ENCODE peak calls at places on chromosomes 13 and 19, in four cellular contexts. C, J, O and K are unnamed samples.

GRCh38 chr19:3370214-3370720 is 3.9 kb downstream of the NFIC start:
- DNase-seq in C (no peak), J (no peak), O (no peak), K (no peak)

GRCh38 chr13:62829476-62829875 is 1413.8 kb upstream of the PCDH20 start:
- DNase-seq in C (peak), J (no peak), O (no peak), K (no peak)

GRCh38 chr13:114148521-114148855 is 16.1 kb upstream of the RASA3 start:
- DNase-seq in C (no peak), J (no peak), O (no peak), K (no peak)

GRCh38 chr13:98129059-98129741 is 13.7 kb upstream of the FARP1 start:
- DNase-seq in C (no peak), J (no peak), O (no peak), K (peak)

GRCh38 chr19:3983936-3984583 is 1.2 kb downstream of the EEF2 start:
- DNase-seq in C (no peak), J (no peak), O (no peak), K (peak)

GRCh38 chr19:52351512-52351911 is 15.5 kb downstream of the ZNF610 start:
- DNase-seq in C (no peak), J (no peak), O (no peak), K (no peak)

GRCh38 chr13:94813920-94814500 is 101.7 kb upstream of the SOX21 start:
- DNase-seq in C (no peak), J (no peak), O (no peak), K (no peak)

GRCh38 chr19:48668332-48668731 is 4.5 kb downstream of the NTN5 start:
- DNase-seq in C (no peak), J (no peak), O (no peak), K (no peak)

GRCh38 chr13:111395511-111396393 is 75.3 kb downstream of the TEX29 start:
- DNase-seq in C (no peak), J (peak), O (no peak), K (no peak)

GRCh38 chr13:98751397-98752110 is 918 bp downstream of the SLC15A1 start:
- DNase-seq in C (no peak), J (no peak), O (no peak), K (peak)

GRCh38 chr19:3480383-3481091 is at the start of gene SMIM24:
- DNase-seq in C (no peak), J (no peak), O (no peak), K (no peak)

GRCh38 chr13:60351326-60351725 is 45.7 kb upstream of the TDRD3 start:
- DNase-seq in C (peak), J (no peak), O (peak), K (peak)

GRCh38 chr19:30666301-30666803 is 294.2 kb downstream of the ZNF536 start:
- DNase-seq in C (no peak), J (peak), O (no peak), K (peak)

GRCh38 chr19:48250290-48251025 is 5.3 kb downstream of the CARD8 start:
- DNase-seq in C (no peak), J (no peak), O (no peak), K (no peak)

GRCh38 chr13:73058741-73059459 is at the start of gene KLF5:
- DNase-seq in C (peak), J (peak), O (peak), K (peak)

GRCh38 chr13:94431987-94432386 is 47.5 kb downstream of the DCT start:
- DNase-seq in C (no peak), J (no peak), O (no peak), K (no peak)

GRCh38 chr13:46168341-46168740 is 13.6 kb downstream of the LCP1 start:
- DNase-seq in C (no peak), J (peak), O (no peak), K (no peak)

GRCh38 chr13:67390462-67391093 is 160.4 kb upstream of the PCDH9 start:
- DNase-seq in C (peak), J (no peak), O (no peak), K (no peak)

GRCh38 chr13:60511637-60512036 is 114.6 kb downstream of the TDRD3 start:
- DNase-seq in C (no peak), J (no peak), O (no peak), K (no peak)

GRCh38 chr13:40640845-40641458 is 25.5 kb downstream of the FOXO1 start:
- DNase-seq in C (no peak), J (no peak), O (no peak), K (no peak)

GRCh38 chr13:96781141-96781540 is 213.1 kb downstream of the OXGR1 start:
- DNase-seq in C (no peak), J (peak), O (no peak), K (no peak)

GRCh38 chr13:23378009-23378632 is 55.4 kb downstream of the SACS start:
- DNase-seq in C (peak), J (peak), O (peak), K (peak)

GRCh38 chr13:110965755-110966134 is 50.9 kb upstream of the ANKRD10 start:
- DNase-seq in C (no peak), J (no peak), O (no peak), K (no peak)

GRCh38 chr13:77828815-77829214 is 89.8 kb downstream of the EDNRB start:
- DNase-seq in C (no peak), J (no peak), O (no peak), K (no peak)

GRCh38 chr19:1861599-1862031 is 1.8 kb downstream of the KLF16 start:
- DNase-seq in C (no peak), J (no peak), O (no peak), K (no peak)

GRCh38 chr19:1860821-1861598 is 2.4 kb downstream of the KLF16 start:
- DNase-seq in C (no peak), J (no peak), O (no peak), K (no peak)

GRCh38 chr19:1859319-1859718 is 4.1 kb downstream of the KLF16 start:
- DNase-seq in C (no peak), J (no peak), O (no peak), K (no peak)

GRCh38 chr19:1858412-1859081 is 4.8 kb downstream of the KLF16 start:
- DNase-seq in C (no peak), J (no peak), O (no peak), K (no peak)

DNA sequence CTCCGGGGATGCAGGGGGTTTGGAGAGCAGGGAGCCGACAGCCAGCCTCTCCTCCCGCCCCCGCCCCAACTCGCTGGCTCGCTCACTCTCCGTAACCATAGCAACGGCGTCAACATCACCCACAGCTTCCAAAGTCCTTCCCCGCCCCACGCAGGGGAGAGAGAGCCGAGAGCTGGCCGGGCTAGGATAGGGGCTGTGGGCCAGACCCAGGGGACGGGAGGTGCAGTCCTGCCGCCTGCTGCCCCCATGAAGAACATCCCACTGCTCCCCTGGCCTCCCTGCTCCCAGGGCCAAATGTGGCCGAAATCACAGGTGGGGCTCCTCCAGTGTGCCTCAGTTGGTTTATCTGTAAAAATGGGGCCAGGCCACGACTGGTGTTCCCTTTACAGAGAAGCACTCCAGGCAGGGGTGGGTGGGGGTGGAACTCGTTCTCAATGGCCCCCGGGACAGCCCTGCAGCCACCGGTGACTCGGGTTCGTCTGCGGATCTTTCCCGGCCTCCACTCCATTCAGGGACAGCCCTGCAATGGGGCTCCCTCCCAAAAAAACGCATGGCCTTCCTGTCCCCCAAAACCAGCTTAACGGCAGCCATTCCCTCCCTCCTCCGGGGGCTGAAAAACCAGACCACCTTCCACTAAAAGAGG is 3.1 kb downstream of the KLF16 start:
- DNase-seq in C (peak), J (no peak), O (no peak), K (peak)
- H3K4me3 ChIP-seq in C (peak), J (no peak), O (peak), K (peak)

GRCh38 chr19:7386308-7386707 is 37.6 kb downstream of the ARHGEF18 start:
- DNase-seq in C (no peak), J (no peak), O (no peak), K (no peak)
- TF ChIP-seq CTCF in C (no peak), J (no peak), O (no peak), K (no peak)

GRCh38 chr19:5594521-5594950 is 26.8 kb upstream of the TINCR start:
- DNase-seq in C (no peak), J (no peak), O (no peak), K (no peak)

GRCh38 chr19:5593245-5593962 is 25.7 kb upstream of the TINCR start:
- DNase-seq in C (no peak), J (no peak), O (no peak), K (no peak)

GRCh38 chr19:5592531-5592930 is 24.8 kb upstream of the TINCR start:
- DNase-seq in C (no peak), J (no peak), O (no peak), K (no peak)

GRCh38 chr19:5595129-5595528 is 27.4 kb upstream of the TINCR start:
- DNase-seq in C (no peak), J (no peak), O (no peak), K (no peak)

GRCh38 chr19:5593963-5594255 is 26.2 kb upstream of the TINCR start:
- DNase-seq in C (no peak), J (no peak), O (no peak), K (no peak)
- H3K4me3 ChIP-seq in C (no peak), J (no peak), O (no peak), K (no peak)

DNA sequence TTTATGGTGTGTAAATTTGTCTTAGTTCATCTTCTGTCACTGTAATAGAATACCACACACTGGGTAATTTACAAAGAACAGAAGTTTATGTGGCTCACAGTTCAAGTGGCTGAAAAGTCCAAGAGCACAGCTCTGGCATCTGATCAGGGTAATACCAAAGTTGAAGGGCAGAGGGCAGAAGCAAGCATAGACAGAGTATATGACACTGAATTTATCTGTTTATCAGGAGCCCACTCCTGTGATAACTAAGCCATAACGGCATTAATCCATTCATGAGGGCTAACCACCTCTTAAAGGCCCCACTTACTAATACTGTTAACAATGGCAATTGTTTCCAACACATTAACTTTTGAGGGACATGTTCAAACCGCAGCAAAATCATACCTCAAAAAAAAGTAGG is 4.0 kb upstream of the RFXAP start:
- DNase-seq in C (no peak), J (no peak), O (no peak), K (no peak)
- TF ChIP-seq CTCF in C (peak), J (peak), O (peak), K (peak)

GRCh38 chr19:53365899-53366493 is 491 bp downstream of the ZNF525 start:
- DNase-seq in C (no peak), J (no peak), O (no peak), K (peak)
- H3K4me3 ChIP-seq in C (peak), J (peak), O (peak), K (peak)